ENCODE peak calls at places on chromosomes 2 and 18, in ten cellular contexts. H is iPS DF 6.9, V is right atrium auricular region, M is PC-9, D is fibroblast of lung, K is DND-41, R is Peyer's patch, A is ovary, O is esophagus squamous epithelium, P is lower lobe of right lung. C is an unnamed sample.
A peak's percentile ranks its signal among the peaks of the same experiment; 100 is the strongest.

GRCh38 chr2:112757265-112757664 is 7.1 kb downstream of the CKAP2L start:
- DNase-seq in H (no peak), V (no peak), M (no peak), D (no peak), K (no peak), R (no peak), A (no peak), O (no peak), P (peak; percentile 63), C (no peak)

GRCh38 chr2:156434461-156435291 is 1.5 kb upstream of the GPD2 start:
- DNase-seq in H (no peak), V (no peak), M (no peak), D (peak; percentile 61), K (no peak), R (no peak), A (no peak), O (no peak), P (no peak), C (no peak)

GRCh38 chr18:63868546-63868945 is 19.0 kb upstream of the SERPINB2 start:
- DNase-seq in H (no peak), V (no peak), M (no peak), D (no peak), K (no peak), R (no peak), A (no peak), O (no peak), P (no peak), C (no peak)

GRCh38 chr2:43889416-43889815 is 50.6 kb downstream of the ABCG8 start:
- DNase-seq in H (no peak), V (no peak), M (no peak), D (no peak), K (no peak), R (no peak), A (no peak), O (no peak), P (no peak), C (no peak)

GRCh38 chr18:36025025-36025424 is 42.3 kb downstream of the RPRD1A start:
- DNase-seq in H (no peak), V (no peak), M (no peak), D (peak; percentile 82), K (no peak), R (no peak), A (no peak), O (no peak), P (no peak), C (no peak)

GRCh38 chr18:9642799-9643445 is 28.6 kb upstream of the PPP4R1 start:
- DNase-seq in H (no peak), V (no peak), M (peak; percentile 65), D (peak; percentile 44), K (no peak), R (no peak), A (no peak), O (no peak), P (no peak), C (no peak)

GRCh38 chr2:205925373-205926337 is 160.3 kb downstream of the INO80D start:
- DNase-seq in H (peak; percentile 61), V (peak; percentile 71), M (peak; percentile 50), D (peak; percentile 49), K (peak; percentile 52), R (peak; percentile 23), A (peak; percentile 90), O (peak; percentile 7), P (peak; percentile 87), C (peak; percentile 80)

GRCh38 chr18:79496978-79497637 is 101.4 kb downstream of the NFATC1 start:
- DNase-seq in H (no peak), V (no peak), M (no peak), D (peak; percentile 36), K (no peak), R (peak; percentile 86), A (peak; percentile 20), O (no peak), P (peak; percentile 38), C (no peak)

GRCh38 chr2:119929537-119929936 is 83.3 kb upstream of the EPB41L5 start:
- DNase-seq in H (no peak), V (no peak), M (no peak), D (no peak), K (peak; percentile 59), R (no peak), A (no peak), O (no peak), P (no peak), C (peak; percentile 15)

GRCh38 chr2:143258126-143258892 is 129.1 kb downstream of the ARHGAP15 start:
- DNase-seq in H (no peak), V (no peak), M (no peak), D (no peak), K (peak; percentile 71), R (no peak), A (no peak), O (no peak), P (no peak), C (no peak)

GRCh38 chr2:192410319-192410718 is 215.6 kb upstream of the TMEFF2 start:
- DNase-seq in H (no peak), V (no peak), M (no peak), D (no peak), K (no peak), R (no peak), A (no peak), O (no peak), P (no peak), C (no peak)

GRCh38 chr18:35508746-35509338 is 11.1 kb upstream of the INO80C start:
- DNase-seq in H (no peak), V (peak; percentile 18), M (no peak), D (no peak), K (no peak), R (no peak), A (no peak), O (no peak), P (no peak), C (no peak)

GRCh38 chr2:207970138-207970824 is 55.0 kb downstream of the PLEKHM3 start:
- DNase-seq in H (no peak), V (no peak), M (no peak), D (no peak), K (no peak), R (no peak), A (no peak), O (no peak), P (no peak), C (no peak)

DNA sequence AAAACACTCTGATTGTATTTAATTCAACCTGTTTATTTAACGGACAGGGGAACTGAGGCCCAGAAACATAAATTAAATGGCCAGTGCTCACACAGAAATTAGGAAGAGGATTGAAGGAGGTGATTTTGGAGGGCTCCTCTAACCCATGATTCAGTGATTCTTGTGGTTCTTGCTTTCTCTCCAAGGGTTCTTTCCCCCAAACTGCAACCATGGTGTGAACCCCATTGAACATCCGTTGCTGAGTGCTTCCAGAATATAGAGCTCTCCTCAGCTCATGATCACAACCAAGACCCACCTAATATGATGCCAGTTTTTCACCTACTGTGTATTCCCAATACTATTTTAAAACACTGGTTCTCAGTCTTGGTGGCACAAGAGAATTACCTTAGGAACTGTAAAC is 41.4 kb downstream of the BMP10 start:
- DNase-seq in H (no peak), V (no peak), M (no peak), D (no peak), K (peak; percentile 62), R (no peak), A (no peak), O (no peak), P (no peak), C (no peak)
- H3K27ac ChIP-seq in H (no peak overlapping the region), V (peak overlapping the region; percentile 84), M (no peak overlapping the region), D (peak overlapping the region; percentile 34), K (peak overlapping the region; percentile 95), R (peak overlapping the region; percentile 70), A (peak overlapping the region; percentile 16), O (peak overlapping the region; percentile 47), P (peak overlapping the region; percentile 75), C (peak overlapping the region; percentile 26)

GRCh38 chr18:48901145-48902022 is 49.4 kb downstream of the SMAD7 start:
- DNase-seq in H (no peak), V (no peak), M (no peak), D (no peak), K (no peak), R (no peak), A (no peak), O (no peak), P (no peak), C (no peak)
- H3K27me3 ChIP-seq in H (no peaks in the 10 kb centered on the region), V (no peaks in the 10 kb centered on the region), M (no peaks in the 10 kb centered on the region), D (no peaks in the 10 kb centered on the region), K (no peaks in the 10 kb centered on the region), R (no peaks in the 10 kb centered on the region), A (no peaks in the 10 kb centered on the region), O (no peaks in the 10 kb centered on the region), P (no peaks in the 10 kb centered on the region), C (no peaks in the 10 kb centered on the region)

GRCh38 chr18:33826151-33826550 is 248.1 kb downstream of the ASXL3 start:
- DNase-seq in H (no peak), V (no peak), M (no peak), D (no peak), K (no peak), R (no peak), A (no peak), O (no peak), P (no peak), C (no peak)

GRCh38 chr18:33818145-33818544 is 240.1 kb downstream of the ASXL3 start:
- DNase-seq in H (no peak), V (no peak), M (no peak), D (no peak), K (no peak), R (no peak), A (no peak), O (no peak), P (no peak), C (no peak)

GRCh38 chr18:33817096-33817495 is 239.1 kb downstream of the ASXL3 start:
- DNase-seq in H (no peak), V (no peak), M (no peak), D (peak; percentile 64), K (no peak), R (no peak), A (no peak), O (no peak), P (no peak), C (no peak)

GRCh38 chr18:33821503-33821902 is 243.5 kb downstream of the ASXL3 start:
- DNase-seq in H (no peak), V (no peak), M (no peak), D (peak; percentile 73), K (no peak), R (no peak), A (no peak), O (no peak), P (no peak), C (no peak)

GRCh38 chr18:33820517-33821368 is 242.7 kb downstream of the ASXL3 start:
- DNase-seq in H (no peak), V (no peak), M (no peak), D (no peak), K (no peak), R (no peak), A (no peak), O (no peak), P (no peak), C (no peak)
- H3K27ac ChIP-seq in H (no peak overlapping the region), V (no peak overlapping the region), M (no peak overlapping the region), D (no peak overlapping the region), K (no peak overlapping the region), R (peak overlapping the region; percentile 46), A (no peak overlapping the region), O (peak overlapping the region; percentile 71), P (no peak overlapping the region), C (no peak overlapping the region)

DNA sequence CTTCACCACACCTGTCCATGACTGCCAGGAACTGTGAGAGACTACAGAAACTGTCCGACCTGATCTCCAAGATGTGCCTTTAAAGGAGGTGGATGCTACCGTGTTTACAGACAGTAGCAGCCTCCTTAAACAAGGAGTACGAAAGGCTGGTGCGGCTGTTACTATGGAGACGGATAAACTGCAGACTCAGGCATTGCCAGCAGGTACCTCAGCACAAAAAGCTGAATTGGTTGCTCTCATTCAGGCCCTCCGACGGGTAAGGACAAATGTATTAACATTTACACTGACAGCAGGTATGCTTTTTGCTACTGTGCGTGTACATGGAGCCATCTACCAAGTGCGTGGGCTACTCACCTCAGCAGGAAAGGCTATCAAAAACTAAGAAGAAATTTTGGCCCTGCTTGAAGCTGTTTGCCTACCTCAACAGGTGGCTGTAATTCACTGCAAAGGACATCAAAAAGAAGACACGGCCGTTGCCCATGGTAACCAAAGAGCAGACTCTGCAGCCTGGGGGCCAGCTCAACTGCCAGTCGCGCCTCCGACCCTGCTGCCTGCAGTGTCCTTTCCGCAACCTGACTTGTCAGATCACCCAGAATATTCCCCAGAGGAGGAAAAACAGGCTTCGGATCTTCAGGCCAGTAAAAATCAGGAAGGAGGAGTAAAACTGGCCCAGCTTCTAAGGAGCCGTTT is 30.9 kb downstream of the SKA1 start:
- DNase-seq in H (no peak), V (no peak), M (no peak), D (no peak), K (no peak), R (no peak), A (no peak), O (no peak), P (no peak), C (no peak)
- H3K27me3 ChIP-seq in H (no peaks in the 10 kb centered on the region), V (no peaks in the 10 kb centered on the region), M (peaks cover 15% of the 10 kb centered on the region), D (peaks cover 3% of the 10 kb centered on the region), K (no peaks in the 10 kb centered on the region), R (no peaks in the 10 kb centered on the region), A (no peaks in the 10 kb centered on the region), O (peaks cover 90% of the 10 kb centered on the region), P (peaks cover 44% of the 10 kb centered on the region), C (peaks cover 9% of the 10 kb centered on the region)